ENCODE peak calls at places on chromosomes 6 and 20, in four cellular contexts. Q is IMR-90, W is right cardiac atrium, U is left lung. S is an unnamed sample. For H3K4me1, the result is how much of the 10 kb centered on the place peaks cover.

GRCh38 chr20:63775096-63775978 is 35.8 kb downstream of the SLC2A4RG start:
- DNase-seq in Q (peak), U (no peak), W (peak), S (peak)

GRCh38 chr20:41276317-41276751 is 41.2 kb downstream of the ZHX3 start:
- DNase-seq in W (peak), Q (no peak), U (no peak), S (peak)

GRCh38 chr6:53831956-53832660 is 37.3 kb downstream of the LRRC1 start:
- DNase-seq in Q (no peak), U (no peak), W (no peak), S (no peak)

GRCh38 chr6:94736231-94736630 is 841.1 kb upstream of the MANEA start:
- DNase-seq in U (no peak), Q (no peak), W (no peak), S (no peak)

GRCh38 chr20:43666376-43667328 is at the start of gene MYBL2:
- DNase-seq in W (peak), Q (peak), U (peak), S (peak)

GRCh38 chr6:135703621-135704020 is 147.9 kb upstream of the PDE7B start:
- DNase-seq in U (no peak), W (no peak), Q (no peak), S (no peak)

GRCh38 chr6:170018422-170019258 is 267.2 kb downstream of the ERMARD start:
- DNase-seq in Q (no peak), U (no peak), W (no peak), S (no peak)

GRCh38 chr6:19417713-19418112 is 419.5 kb upstream of the ID4 start:
- DNase-seq in W (no peak), U (no peak), Q (peak), S (no peak)

GRCh38 chr20:4546342-4546741 is 175.4 kb upstream of the PRND start:
- DNase-seq in W (no peak), Q (no peak), U (no peak), S (no peak)

GRCh38 chr20:32333988-32334885 is 23.9 kb upstream of the ASXL1 start:
- DNase-seq in Q (no peak), W (peak), U (peak), S (peak)

GRCh38 chr20:44104807-44105517 is 82.0 kb downstream of the JPH2 start:
- DNase-seq in W (no peak), U (no peak), Q (peak), S (no peak)

GRCh38 chr6:122798099-122798641 is 9.1 kb downstream of the SMPDL3A start:
- DNase-seq in W (no peak), Q (peak), U (peak), S (no peak)

GRCh38 chr20:23501926-23502325 is 11.0 kb downstream of the CST8 start:
- DNase-seq in W (no peak), Q (no peak), U (no peak), S (no peak)

GRCh38 chr6:124393536-124393935 is 568.7 kb upstream of the RNF217 start:
- DNase-seq in Q (peak), U (no peak), W (no peak), S (no peak)

GRCh38 chr20:57678340-57678739 is 31.5 kb downstream of the PMEPA1 start:
- DNase-seq in W (no peak), U (no peak), Q (no peak), S (no peak)

GRCh38 chr6:996271-996852 is 303.4 kb upstream of the EXOC2 start:
- DNase-seq in Q (no peak), U (no peak), W (no peak), S (no peak)

GRCh38 chr20:32535953-32536823 is 48.9 kb downstream of the NOL4L start:
- DNase-seq in W (no peak), U (peak), Q (peak), S (peak)

GRCh38 chr6:114796576-114796975 is 453.8 kb upstream of the HS3ST5 start:
- DNase-seq in Q (no peak), W (no peak), U (no peak), S (no peak)

GRCh38 chr6:150377211-150377781 is 8.5 kb downstream of the IYD start:
- DNase-seq in U (peak), Q (no peak), W (no peak), S (no peak)

GRCh38 chr20:8431538-8432434 is 299.7 kb downstream of the PLCB1 start:
- DNase-seq in Q (no peak), W (peak), U (no peak), S (no peak)

GRCh38 chr6:87244380-87244779 is 78.0 kb upstream of the SMIM8 start:
- DNase-seq in Q (peak), U (no peak), W (no peak), S (no peak)

GRCh38 chr6:90860822-90861601 is 274.1 kb upstream of the MAP3K7 start:
- DNase-seq in Q (peak), W (no peak), U (no peak), S (no peak)

GRCh38 chr6:160393966-160394653 is 45.9 kb downstream of the SLC22A3 start:
- DNase-seq in Q (no peak), U (no peak), W (no peak), S (no peak)

GRCh38 chr6:139406577-139407343 is 32.3 kb upstream of the CITED2 start:
- DNase-seq in W (no peak), U (no peak), Q (no peak), S (no peak)

GRCh38 chr6:45175272-45175671 is 152.9 kb upstream of the RUNX2 start:
- DNase-seq in Q (no peak), U (no peak), W (no peak), S (no peak)

GRCh38 chr6:54071941-54072340 is 39.3 kb upstream of the MLIP start:
- DNase-seq in U (no peak), Q (no peak), W (no peak), S (no peak)

GRCh38 chr6:30641048-30641447 is 5.9 kb upstream of the C6orf136 start:
- DNase-seq in W (no peak), U (no peak), Q (no peak), S (peak)

GRCh38 chr6:139112561-139112960 is 22.3 kb upstream of the HECA start:
- DNase-seq in Q (no peak), W (no peak), U (no peak), S (no peak)

GRCh38 chr6:169966312-169967181 is 215.1 kb downstream of the ERMARD start:
- DNase-seq in U (no peak), Q (no peak), W (no peak), S (no peak)

GRCh38 chr6:112139052-112139451 is 51.7 kb downstream of the FAM229B start:
- DNase-seq in Q (no peak), W (no peak), U (no peak), S (no peak)

GRCh38 chr20:49951160-49951559 is 15.0 kb downstream of the RNF114 start:
- DNase-seq in U (no peak), W (no peak), Q (peak), S (no peak)

GRCh38 chr6:99458319-99458718 is 33.2 kb upstream of the PNISR start:
- DNase-seq in Q (peak), U (no peak), W (no peak), S (no peak)

DNA sequence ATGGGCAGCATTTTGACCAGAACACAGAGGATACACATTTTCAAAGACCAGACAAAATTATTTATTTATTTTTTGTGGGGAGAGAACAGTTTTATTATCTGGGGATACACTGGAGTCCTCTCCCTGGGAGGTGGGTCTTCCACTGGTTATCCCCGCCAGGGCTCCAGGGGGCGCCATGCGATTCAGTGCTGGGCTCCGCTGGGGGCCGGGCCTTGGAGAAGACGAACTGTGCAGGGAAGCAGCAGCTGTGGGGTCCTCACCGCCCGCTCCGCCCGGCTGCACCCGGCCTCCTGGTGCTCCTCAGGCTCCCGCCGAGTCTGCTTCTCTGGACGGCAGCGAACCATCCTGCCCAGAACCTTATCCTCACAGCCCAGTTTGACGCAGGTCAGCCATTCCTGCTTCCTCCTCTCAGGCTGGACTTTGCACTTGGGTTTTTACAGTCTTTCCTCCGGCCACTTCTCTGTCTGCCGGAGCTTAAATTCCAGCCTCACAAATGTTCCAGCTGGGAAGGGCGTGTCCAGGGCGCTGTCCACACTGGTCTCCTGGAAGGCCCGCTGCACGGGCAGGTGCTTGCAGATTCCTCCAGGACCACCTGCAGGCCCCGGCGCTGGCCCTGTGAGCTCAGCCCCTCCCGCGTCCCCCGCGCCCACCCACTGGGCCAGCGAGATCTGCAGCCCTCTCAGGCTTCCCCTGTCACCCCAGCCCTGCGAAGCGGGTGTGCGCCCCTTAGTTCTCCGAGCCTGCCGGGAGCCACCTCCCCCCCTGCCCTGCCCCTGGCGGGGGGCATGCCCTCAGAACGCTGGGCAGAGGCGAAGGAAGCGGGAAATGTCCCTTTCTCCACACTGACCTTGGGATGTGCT is 1830.0 kb upstream of the DEFB115 start:
- DNase-seq in U (no peak), W (no peak), Q (no peak), S (no peak)
- H3K4me3 ChIP-seq in U (no peak), W (no peak), Q (no peak), S (no peak)

GRCh38 chr6:33426590-33427563 is 7.0 kb downstream of the SYNGAP1 start:
- DNase-seq in W (no peak), Q (no peak), U (no peak), S (peak)
- H3K4me1 ChIP-seq in W (under half), Q (under half), U (under half), S (half or more)

GRCh38 chr20:47310729-47311128 is 45.8 kb downstream of the ZMYND8 start:
- DNase-seq in Q (no peak), W (no peak), U (no peak), S (no peak)
- H3K4me3 ChIP-seq in Q (no peak), W (no peak), U (no peak), S (no peak)

GRCh38 chr20:59223750-59224149 is 60.1 kb downstream of the ZNF831 start:
- DNase-seq in Q (no peak), W (no peak), U (no peak), S (no peak)
- H3K4me1 ChIP-seq in Q (under half), W (under half), U (under half), S (under half)

GRCh38 chr6:27452496-27452897 is 20.4 kb downstream of the ZNF184 start:
- DNase-seq in Q (peak), W (no peak), U (no peak), S (no peak)
- H3K4me3 ChIP-seq in Q (no peak), W (no peak), U (no peak), S (peak)

DNA sequence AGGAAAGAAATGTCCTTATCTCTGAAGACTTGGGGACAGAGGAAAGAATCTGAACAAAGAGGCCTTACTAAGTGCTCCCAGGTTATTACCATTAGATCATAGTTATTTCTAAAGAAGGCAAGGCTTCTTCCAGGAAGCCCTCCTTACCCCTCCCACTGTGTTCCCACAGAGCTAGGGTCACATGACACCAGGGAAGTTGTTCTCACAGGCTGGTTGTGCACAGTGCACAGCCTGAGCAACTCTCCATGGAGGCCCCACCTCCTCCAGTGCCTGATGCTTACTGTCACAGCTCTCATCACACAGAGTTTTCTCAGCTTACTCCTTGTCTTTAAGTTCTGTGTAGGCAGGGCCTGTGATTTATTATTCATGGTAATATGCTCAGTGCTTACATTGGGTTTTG is 68.9 kb upstream of the SCGN start:
- DNase-seq in U (no peak), W (no peak), Q (no peak), S (no peak)
- H3K4me1 ChIP-seq in U (under half), W (under half), Q (under half), S (under half)

DNA sequence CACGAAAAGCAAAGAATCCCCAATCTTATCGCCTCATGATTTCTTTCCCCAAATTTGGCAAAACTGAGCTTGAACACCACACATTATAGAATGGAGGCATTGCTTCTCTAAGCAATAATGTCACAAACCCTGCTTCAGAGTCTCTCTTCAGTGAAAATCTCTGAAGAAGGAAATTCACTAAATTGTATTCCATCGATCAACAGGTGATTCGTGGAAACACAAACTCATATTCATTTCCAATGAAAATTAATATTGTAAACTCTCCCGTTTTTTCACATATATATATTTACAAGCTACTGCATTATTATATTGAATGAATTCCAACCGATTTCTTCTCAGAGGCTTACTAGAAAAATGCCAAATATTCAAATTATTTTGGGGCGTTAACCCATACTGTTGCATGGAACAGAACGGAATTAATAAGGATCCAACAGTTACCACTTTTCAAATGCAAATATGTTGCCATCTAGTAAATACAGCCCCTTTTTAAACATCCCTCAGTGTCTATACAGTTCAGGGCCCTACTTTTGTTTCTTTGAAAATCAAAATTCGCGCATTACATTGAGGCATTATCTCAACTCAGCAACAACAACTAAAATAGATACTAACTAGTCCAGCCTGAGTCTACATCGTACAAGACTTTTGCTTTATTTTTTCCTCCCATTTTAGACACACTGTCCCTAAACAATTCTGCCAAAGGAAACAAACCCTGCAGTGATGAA is 1.3 kb downstream of the KIF13A start:
- DNase-seq in U (no peak), Q (no peak), W (no peak), S (no peak)
- H3K4me3 ChIP-seq in U (peak), Q (peak), W (peak), S (no peak)

S was measured in CD8-positive, alpha-beta memory T cell.